ENCODE peak calls at places on chromosomes 11 and 22, in eight cellular contexts. One of them, this sample, is unnamed.

GRCh38 chr22:46845281-46846153 is 83.1 kb downstream of the TBC1D22A start:
- DNase-seq in body of pancreas: no peak
- DNase-seq in ovary: peak; percentile 39
- DNase-seq in GM12878: no peak
- DNase-seq in HepG2: no peak
- DNase-seq in heart left ventricle: no peak
- DNase-seq in transverse colon: no peak
- DNase-seq in sigmoid colon: no peak
- DNase-seq in this sample: no peak

GRCh38 chr11:86171627-86172026 is 72.9 kb upstream of the EED start:
- DNase-seq in body of pancreas: no peak
- DNase-seq in heart left ventricle: no peak
- DNase-seq in HepG2: no peak
- DNase-seq in sigmoid colon: no peak
- DNase-seq in ovary: no peak
- DNase-seq in GM12878: no peak
- DNase-seq in transverse colon: no peak
- DNase-seq in this sample: no peak

GRCh38 chr11:7592706-7593105 is 78.9 kb downstream of the PPFIBP2 start:
- DNase-seq in ovary: no peak
- DNase-seq in GM12878: no peak
- DNase-seq in sigmoid colon: no peak
- DNase-seq in HepG2: no peak
- DNase-seq in transverse colon: no peak
- DNase-seq in body of pancreas: peak; percentile 67
- DNase-seq in heart left ventricle: peak; percentile 42
- DNase-seq in this sample: peak; percentile 59

GRCh38 chr11:66636411-66636810 is 2.1 kb upstream of the RBM4 start:
- DNase-seq in ovary: no peak
- DNase-seq in GM12878: no peak
- DNase-seq in heart left ventricle: no peak
- DNase-seq in sigmoid colon: no peak
- DNase-seq in body of pancreas: no peak
- DNase-seq in transverse colon: no peak
- DNase-seq in HepG2: no peak
- DNase-seq in this sample: no peak

GRCh38 chr11:129375731-129376657 is at the start of gene BARX2:
- DNase-seq in sigmoid colon: no peak
- DNase-seq in heart left ventricle: no peak
- DNase-seq in ovary: no peak
- DNase-seq in GM12878: no peak
- DNase-seq in body of pancreas: peak; percentile 79
- DNase-seq in transverse colon: peak; percentile 79
- DNase-seq in HepG2: peak; percentile 33
- DNase-seq in this sample: no peak

GRCh38 chr22:25076281-25076680 is 123.4 kb upstream of the CRYBB3 start:
- DNase-seq in body of pancreas: no peak
- DNase-seq in HepG2: no peak
- DNase-seq in heart left ventricle: no peak
- DNase-seq in transverse colon: no peak
- DNase-seq in ovary: no peak
- DNase-seq in sigmoid colon: no peak
- DNase-seq in GM12878: no peak
- DNase-seq in this sample: no peak

GRCh38 chr11:127470485-127470884 is 469.9 kb upstream of the KIRREL3 start:
- DNase-seq in body of pancreas: peak; percentile 36
- DNase-seq in transverse colon: peak; percentile 8
- DNase-seq in heart left ventricle: no peak
- DNase-seq in GM12878: no peak
- DNase-seq in ovary: no peak
- DNase-seq in sigmoid colon: no peak
- DNase-seq in HepG2: no peak
- DNase-seq in this sample: peak; percentile 26

GRCh38 chr11:208177-208916 is 839 bp downstream of the RIC8A start:
- DNase-seq in heart left ventricle: peak; percentile 84
- DNase-seq in HepG2: peak; percentile 55
- DNase-seq in transverse colon: peak; percentile 88
- DNase-seq in sigmoid colon: peak; percentile 90
- DNase-seq in GM12878: no peak
- DNase-seq in body of pancreas: peak; percentile 80
- DNase-seq in ovary: peak; percentile 79
- DNase-seq in this sample: peak; percentile 89

GRCh38 chr11:17673951-17674350 is 45.4 kb upstream of the MYOD1 start:
- DNase-seq in heart left ventricle: no peak
- DNase-seq in body of pancreas: no peak
- DNase-seq in transverse colon: no peak
- DNase-seq in GM12878: no peak
- DNase-seq in sigmoid colon: no peak
- DNase-seq in HepG2: no peak
- DNase-seq in ovary: no peak
- DNase-seq in this sample: no peak

GRCh38 chr11:134470238-134470637 is 58.2 kb upstream of the B3GAT1 start:
- DNase-seq in ovary: no peak
- DNase-seq in body of pancreas: no peak
- DNase-seq in heart left ventricle: no peak
- DNase-seq in GM12878: no peak
- DNase-seq in HepG2: no peak
- DNase-seq in sigmoid colon: no peak
- DNase-seq in transverse colon: no peak
- DNase-seq in this sample: no peak

GRCh38 chr11:61718613-61719302 is 33.7 kb upstream of the MYRF start:
- DNase-seq in sigmoid colon: peak; percentile 85
- DNase-seq in ovary: peak; percentile 74
- DNase-seq in body of pancreas: no peak
- DNase-seq in GM12878: no peak
- DNase-seq in heart left ventricle: peak; percentile 71
- DNase-seq in transverse colon: no peak
- DNase-seq in HepG2: no peak
- DNase-seq in this sample: peak; percentile 36

GRCh38 chr11:22659783-22660182 is 6.6 kb upstream of the GAS2 start:
- DNase-seq in sigmoid colon: no peak
- DNase-seq in body of pancreas: no peak
- DNase-seq in GM12878: no peak
- DNase-seq in transverse colon: no peak
- DNase-seq in HepG2: no peak
- DNase-seq in ovary: no peak
- DNase-seq in heart left ventricle: no peak
- DNase-seq in this sample: no peak

DNA sequence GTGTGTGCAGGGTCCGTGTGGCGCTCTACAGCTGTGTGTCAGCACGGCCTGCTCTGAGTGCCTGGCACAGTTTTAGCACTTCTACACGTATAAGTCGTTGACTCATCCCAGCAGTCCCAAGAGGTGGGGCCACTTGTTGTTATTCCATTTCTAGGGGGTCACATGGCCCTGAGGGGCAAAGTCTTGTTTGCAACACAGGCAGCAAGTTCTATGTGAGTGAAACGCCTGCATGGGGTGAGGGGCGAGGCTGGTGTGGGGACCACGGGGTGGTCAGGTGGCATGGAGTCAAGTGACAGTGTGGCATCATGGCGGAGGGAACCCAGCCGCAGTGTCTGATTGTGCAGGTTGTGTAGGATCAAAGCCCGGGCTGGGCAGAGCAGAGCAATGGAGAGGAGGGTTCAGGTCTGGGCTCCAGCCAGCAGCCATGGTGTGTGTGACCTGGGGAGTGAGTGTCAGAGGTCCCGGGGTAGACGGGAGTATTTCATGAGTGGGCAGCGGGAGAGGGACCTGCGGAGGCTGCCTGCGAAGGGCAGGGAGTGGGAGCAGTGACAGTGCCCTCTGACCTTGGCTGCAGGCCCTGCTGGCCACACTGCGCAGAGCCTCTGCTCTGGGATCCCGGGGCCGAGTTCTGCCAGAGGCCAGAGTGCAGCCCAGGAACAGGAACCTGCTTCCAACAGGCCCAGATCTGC is 27.9 kb downstream of the SHANK3 start:
- DNase-seq in heart left ventricle: no peak
- DNase-seq in transverse colon: no peak
- DNase-seq in HepG2: peak; percentile 98
- DNase-seq in body of pancreas: peak; percentile 4
- DNase-seq in sigmoid colon: peak; percentile 57
- DNase-seq in ovary: peak; percentile 6
- DNase-seq in GM12878: no peak
- DNase-seq in this sample: no peak
- TF ChIP-seq POLR2A in heart left ventricle: no peak
- TF ChIP-seq POLR2A in transverse colon: no peak
- TF ChIP-seq POLR2A in HepG2: peak; percentile 89
- TF ChIP-seq POLR2A in body of pancreas: no peak
- TF ChIP-seq POLR2A in sigmoid colon: no peak
- TF ChIP-seq POLR2A in ovary: no peak
- TF ChIP-seq POLR2A in GM12878: no peak
- TF ChIP-seq POLR2A in this sample: no peak

GRCh38 chr11:72552399-72552910 is 118.1 kb upstream of the CLPB start:
- DNase-seq in transverse colon: no peak
- DNase-seq in HepG2: no peak
- DNase-seq in sigmoid colon: no peak
- DNase-seq in heart left ventricle: no peak
- DNase-seq in GM12878: no peak
- DNase-seq in body of pancreas: no peak
- DNase-seq in ovary: no peak
- DNase-seq in this sample: no peak

GRCh38 chr11:72556433-72556832 is 117.8 kb downstream of the PDE2A start:
- DNase-seq in transverse colon: no peak
- DNase-seq in GM12878: no peak
- DNase-seq in heart left ventricle: no peak
- DNase-seq in HepG2: no peak
- DNase-seq in ovary: no peak
- DNase-seq in sigmoid colon: no peak
- DNase-seq in body of pancreas: no peak
- DNase-seq in this sample: no peak

GRCh38 chr11:72551571-72551970 is 117.2 kb upstream of the CLPB start:
- DNase-seq in GM12878: no peak
- DNase-seq in heart left ventricle: no peak
- DNase-seq in HepG2: no peak
- DNase-seq in ovary: no peak
- DNase-seq in sigmoid colon: no peak
- DNase-seq in transverse colon: no peak
- DNase-seq in body of pancreas: no peak
- DNase-seq in this sample: no peak

GRCh38 chr11:72548481-72548880 is 114.2 kb upstream of the CLPB start:
- DNase-seq in ovary: no peak
- DNase-seq in sigmoid colon: no peak
- DNase-seq in GM12878: no peak
- DNase-seq in heart left ventricle: no peak
- DNase-seq in body of pancreas: no peak
- DNase-seq in HepG2: no peak
- DNase-seq in transverse colon: no peak
- DNase-seq in this sample: no peak

GRCh38 chr11:72553748-72554147 is 119.4 kb upstream of the CLPB start:
- DNase-seq in heart left ventricle: no peak
- DNase-seq in GM12878: no peak
- DNase-seq in HepG2: no peak
- DNase-seq in ovary: no peak
- DNase-seq in sigmoid colon: no peak
- DNase-seq in body of pancreas: peak; percentile 44
- DNase-seq in transverse colon: no peak
- DNase-seq in this sample: peak; percentile 74
- TF ChIP-seq CTCF in heart left ventricle: no peak
- TF ChIP-seq CTCF in GM12878: peak; percentile 34
- TF ChIP-seq CTCF in HepG2: peak; percentile 59
- TF ChIP-seq CTCF in ovary: no peak
- TF ChIP-seq CTCF in sigmoid colon: no peak
- TF ChIP-seq CTCF in body of pancreas: peak; percentile 46
- TF ChIP-seq CTCF in transverse colon: no peak
- TF ChIP-seq CTCF in this sample: peak; percentile 70

DNA sequence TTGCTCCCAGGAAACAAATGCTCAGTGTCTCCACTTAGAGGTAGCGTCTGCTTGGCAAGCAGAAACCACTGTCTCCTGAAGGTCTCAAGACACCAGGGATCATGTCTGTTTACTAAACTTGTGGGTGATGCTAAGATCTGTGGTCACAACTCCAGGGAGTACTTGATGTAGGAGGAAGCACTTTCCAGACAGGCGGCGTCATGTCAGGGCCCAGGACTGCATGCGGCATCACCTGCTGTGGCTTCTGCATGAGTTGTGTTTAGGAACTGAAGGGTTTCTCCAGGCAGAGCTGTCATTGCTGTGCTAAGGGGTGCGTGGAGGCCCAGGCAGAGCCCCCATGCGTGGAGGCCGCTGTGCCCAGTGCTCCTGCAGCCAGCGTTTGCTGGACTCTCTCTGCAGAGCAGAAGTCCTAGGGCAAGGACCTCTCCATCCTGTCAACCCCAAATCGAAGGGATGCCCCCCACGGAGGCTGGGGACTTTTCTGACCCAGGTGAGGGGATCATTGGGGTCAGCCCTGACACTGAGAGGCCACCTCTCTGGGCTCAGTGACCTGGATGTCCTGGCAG is 8.1 kb upstream of the PANX2 start:
- DNase-seq in heart left ventricle: no peak
- DNase-seq in transverse colon: no peak
- DNase-seq in GM12878: no peak
- DNase-seq in sigmoid colon: no peak
- DNase-seq in body of pancreas: no peak
- DNase-seq in ovary: no peak
- DNase-seq in HepG2: no peak
- DNase-seq in this sample: peak; percentile 31
- TF ChIP-seq POLR2A in heart left ventricle: no peak
- TF ChIP-seq POLR2A in transverse colon: no peak
- TF ChIP-seq POLR2A in GM12878: no peak
- TF ChIP-seq POLR2A in sigmoid colon: no peak
- TF ChIP-seq POLR2A in body of pancreas: no peak
- TF ChIP-seq POLR2A in ovary: no peak
- TF ChIP-seq POLR2A in HepG2: no peak
- TF ChIP-seq POLR2A in this sample: no peak

GRCh38 chr11:58286249-58286648 is 18.2 kb upstream of the OR10W1 start:
- DNase-seq in GM12878: no peak
- DNase-seq in body of pancreas: no peak
- DNase-seq in heart left ventricle: no peak
- DNase-seq in transverse colon: peak; percentile 26
- DNase-seq in HepG2: peak; percentile 54
- DNase-seq in sigmoid colon: no peak
- DNase-seq in ovary: no peak
- DNase-seq in this sample: peak; percentile 56
- TF ChIP-seq CTCF in GM12878: peak; percentile 68
- TF ChIP-seq CTCF in body of pancreas: peak; percentile 42
- TF ChIP-seq CTCF in heart left ventricle: peak; percentile 49
- TF ChIP-seq CTCF in transverse colon: peak; percentile 45
- TF ChIP-seq CTCF in HepG2: peak; percentile 85
- TF ChIP-seq CTCF in sigmoid colon: no peak
- TF ChIP-seq CTCF in ovary: no peak
- TF ChIP-seq CTCF in this sample: peak; percentile 85

DNA sequence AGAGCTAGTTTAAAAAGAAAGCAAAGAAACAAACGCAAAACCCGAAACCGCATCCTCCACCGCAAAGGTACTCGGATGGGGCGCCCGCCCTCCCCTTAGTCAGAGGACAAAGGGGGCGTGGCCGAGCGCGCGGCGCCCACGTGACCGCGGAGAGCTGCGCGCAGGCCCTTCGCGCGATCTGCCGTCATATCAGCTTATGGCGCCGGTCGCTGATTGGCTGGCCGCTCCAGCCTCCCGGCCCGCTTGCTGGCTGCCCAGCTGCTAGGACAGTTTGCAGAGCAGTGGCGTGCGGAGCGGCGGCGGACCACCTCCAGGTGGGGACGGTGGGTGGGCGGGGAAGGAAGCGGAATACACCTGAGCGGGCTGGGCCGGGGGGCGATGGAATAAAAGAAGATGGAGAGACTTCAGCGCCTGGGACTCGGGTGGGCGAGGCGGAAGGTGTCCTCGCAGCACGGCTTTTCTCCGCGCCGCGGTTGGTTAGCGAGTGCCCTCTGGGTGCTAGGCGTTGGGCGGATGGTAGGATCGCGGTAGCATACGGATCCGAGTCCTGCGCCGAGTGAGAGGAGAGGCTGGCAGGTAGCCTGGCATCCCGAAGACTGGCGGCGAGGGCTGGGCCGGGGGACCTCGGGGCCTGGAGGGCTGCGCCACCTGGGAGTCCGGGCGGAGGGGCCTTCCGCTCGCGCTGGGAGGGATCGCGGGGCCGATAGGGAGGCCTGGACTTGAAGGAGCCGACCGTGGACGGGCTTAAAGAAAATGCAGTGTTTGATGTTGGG is at the start of gene SC5D:
- DNase-seq in GM12878: peak; percentile 80
- DNase-seq in HepG2: peak; percentile 85
- DNase-seq in sigmoid colon: peak; percentile 98
- DNase-seq in transverse colon: peak; percentile 96
- DNase-seq in body of pancreas: peak; percentile 97
- DNase-seq in ovary: peak; percentile 95
- DNase-seq in heart left ventricle: peak; percentile 95
- DNase-seq in this sample: peak; percentile 96
- TF ChIP-seq POLR2A in GM12878: peak; percentile 96
- TF ChIP-seq POLR2A in HepG2: peak; percentile 92
- TF ChIP-seq POLR2A in sigmoid colon: peak; percentile 89
- TF ChIP-seq POLR2A in transverse colon: peak; percentile 91
- TF ChIP-seq POLR2A in body of pancreas: peak; percentile 90
- TF ChIP-seq POLR2A in ovary: peak; percentile 63
- TF ChIP-seq POLR2A in heart left ventricle: peak; percentile 94
- TF ChIP-seq POLR2A in this sample: peak; percentile 74